ENCODE peak calls at places on chromosome 6, in six cellular contexts. I, G, L, A, Z and W are unnamed samples.

GRCh38 chr6:33124525-33124901 is 48.7 kb downstream of the HLA-DPB1 start:
- DNase-seq in I (no peak), G (no peak), L (no peak), A (no peak), Z (no peak), W (no peak)

GRCh38 chr6:146545608-146546007 is 2.0 kb downstream of the RAB32 start:
- DNase-seq in I (no peak), G (peak; percentile 26), L (no peak), A (no peak), Z (peak; percentile 88), W (no peak)

GRCh38 chr6:20038805-20039204 is 173.5 kb downstream of the MBOAT1 start:
- DNase-seq in I (no peak), G (peak; percentile 7), L (no peak), A (no peak), Z (peak; percentile 24), W (no peak)

GRCh38 chr6:106579281-106579680 is 50.0 kb downstream of the RTN4IP1 start:
- DNase-seq in I (no peak), G (no peak), L (no peak), A (no peak), Z (peak; percentile 43), W (no peak)

GRCh38 chr6:356828-357251 is 34.7 kb upstream of the IRF4 start:
- DNase-seq in I (peak; percentile 72), G (no peak), L (no peak), A (no peak), Z (no peak), W (no peak)

GRCh38 chr6:5094327-5094726 is 9.2 kb downstream of the PPP1R3G start:
- DNase-seq in I (no peak), G (peak; percentile 86), L (no peak), A (no peak), Z (peak; percentile 95), W (no peak)

GRCh38 chr6:43491750-43492661 is 14.6 kb downstream of the TJAP1 start:
- DNase-seq in I (peak; percentile 86), G (peak; percentile 59), L (no peak), A (no peak), Z (peak; percentile 80), W (no peak)

GRCh38 chr6:106444777-106445507 is 84.4 kb downstream of the CRYBG1 start:
- DNase-seq in I (no peak), G (peak; percentile 47), L (no peak), A (peak; percentile 23), Z (peak; percentile 72), W (no peak)

GRCh38 chr6:10555625-10556309 is 34.6 kb downstream of the GCNT2 start:
- DNase-seq in I (peak; percentile 68), G (peak; percentile 23), L (no peak), A (peak; percentile 45), Z (peak; percentile 15), W (no peak)

GRCh38 chr6:31907158-31907813 is 5.4 kb upstream of the ZBTB12 start:
- DNase-seq in I (no peak), G (peak; percentile 36), L (no peak), A (no peak), Z (peak; percentile 85), W (no peak)

GRCh38 chr6:56168601-56169000 is 78.8 kb downstream of the COL21A1 start:
- DNase-seq in I (no peak), G (no peak), L (no peak), A (no peak), Z (no peak), W (no peak)

GRCh38 chr6:29995346-29995777 is 53.0 kb downstream of the HLA-A start:
- DNase-seq in I (no peak), G (no peak), L (no peak), A (no peak), Z (peak; percentile 26), W (peak; percentile 60)

GRCh38 chr6:148054219-148054618 is 288.4 kb upstream of the SASH1 start:
- DNase-seq in I (no peak), G (no peak), L (no peak), A (no peak), Z (no peak), W (no peak)

GRCh38 chr6:43851204-43851855 is 81.3 kb downstream of the VEGFA start:
- DNase-seq in I (no peak), G (peak; percentile 65), L (no peak), A (no peak), Z (peak; percentile 96), W (no peak)

GRCh38 chr6:52994789-52995078 is 350 bp downstream of the GSTA4 start:
- DNase-seq in I (peak; percentile 58), G (no peak), L (no peak), A (peak; percentile 59), Z (peak; percentile 4), W (no peak)

GRCh38 chr6:98875375-98875774 is 41.0 kb downstream of the POU3F2 start:
- DNase-seq in I (no peak), G (no peak), L (no peak), A (no peak), Z (no peak), W (no peak)

GRCh38 chr6:114390176-114390575 is 47.4 kb upstream of the HS3ST5 start:
- DNase-seq in I (no peak), G (no peak), L (no peak), A (no peak), Z (no peak), W (no peak)

GRCh38 chr6:118316796-118317384 is 231.2 kb upstream of the PLN start:
- DNase-seq in I (no peak), G (no peak), L (no peak), A (no peak), Z (no peak), W (no peak)

GRCh38 chr6:162621246-162621645 is 106.3 kb downstream of the PRKN start:
- DNase-seq in I (no peak), G (peak; percentile 20), L (no peak), A (no peak), Z (no peak), W (no peak)

GRCh38 chr6:38387994-38388393 is 251.7 kb downstream of the BTBD9 start:
- DNase-seq in I (no peak), G (no peak), L (no peak), A (no peak), Z (peak; percentile 93), W (no peak)

GRCh38 chr6:20706293-20707165 is 172.3 kb downstream of the CDKAL1 start:
- DNase-seq in I (no peak), G (no peak), L (no peak), A (no peak), Z (peak; percentile 47), W (no peak)

GRCh38 chr6:108968325-108968724 is 120.1 kb downstream of the ARMC2 start:
- DNase-seq in I (no peak), G (no peak), L (no peak), A (no peak), Z (no peak), W (no peak)

GRCh38 chr6:108969776-108970175 is 121.6 kb downstream of the ARMC2 start:
- DNase-seq in I (no peak), G (peak; percentile 7), L (no peak), A (no peak), Z (peak; percentile 42), W (no peak)

GRCh38 chr6:108968746-108969316 is 120.6 kb downstream of the ARMC2 start:
- DNase-seq in I (no peak), G (no peak), L (no peak), A (no peak), Z (no peak), W (no peak)

GRCh38 chr6:108966236-108966635 is 118.0 kb downstream of the ARMC2 start:
- DNase-seq in I (no peak), G (no peak), L (no peak), A (no peak), Z (no peak), W (no peak)

GRCh38 chr6:108966855-108967755 is 118.9 kb downstream of the ARMC2 start:
- DNase-seq in I (no peak), G (peak; percentile 71), L (no peak), A (peak; percentile 26), Z (peak; percentile 28), W (no peak)
- TF ChIP-seq CTCF in I (no peak), G (no peak), L (no peak), A (no peak), Z (no peak), W (no peak)

GRCh38 chr6:82169138-82169876 is 78.2 kb downstream of the IBTK start:
- DNase-seq in I (no peak), G (no peak), L (no peak), A (no peak), Z (no peak), W (no peak)
- TF ChIP-seq CTCF in I (no peak), G (no peak), L (no peak), A (no peak), Z (no peak), W (no peak)

GRCh38 chr6:46652232-46652602 is 401 bp downstream of the CYP39A1 start:
- DNase-seq in I (no peak), G (no peak), L (no peak), A (no peak), Z (no peak), W (no peak)

GRCh38 chr6:46652603-46653438 is at the start of the genes CYP39A1 and SLC25A27:
- DNase-seq in I (peak; percentile 96), G (peak; percentile 82), L (peak; percentile 87), A (peak; percentile 77), Z (peak; percentile 67), W (peak; percentile 93)

GRCh38 chr6:46657642-46658041 is 4.9 kb downstream of the SLC25A27 start:
- DNase-seq in I (no peak), G (no peak), L (no peak), A (no peak), Z (no peak), W (no peak)

GRCh38 chr6:46653439-46653942 is 716 bp downstream of the SLC25A27 start:
- DNase-seq in I (no peak), G (no peak), L (no peak), A (no peak), Z (no peak), W (no peak)

DNA sequence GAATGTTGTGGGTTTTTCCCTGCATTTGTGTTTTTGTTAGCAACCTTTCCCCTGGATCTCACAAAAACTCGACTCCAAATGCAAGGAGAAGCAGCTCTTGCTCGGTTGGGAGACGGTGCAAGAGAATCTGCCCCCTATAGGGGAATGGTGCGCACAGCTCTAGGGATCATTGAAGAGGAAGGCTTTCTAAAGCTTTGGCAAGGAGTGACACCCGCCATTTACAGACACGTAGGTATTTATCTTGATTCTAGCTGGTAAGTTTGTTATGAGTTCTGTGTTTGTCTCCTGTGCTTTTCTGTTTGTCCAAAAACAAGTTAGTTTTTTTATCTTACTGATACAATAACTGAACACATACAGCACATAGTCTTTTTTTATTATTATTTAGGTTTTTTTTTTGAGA is 3.0 kb downstream of the SLC25A27 start:
- DNase-seq in I (no peak), G (no peak), L (peak; percentile 14), A (peak; percentile 38), Z (no peak), W (no peak)
- TF ChIP-seq CTCF in I (no peak), G (peak; percentile 72), L (peak; percentile 64), A (peak; percentile 63), Z (peak; percentile 25), W (peak; percentile 42)

GRCh38 chr6:42137192-42137753 is 5.1 kb downstream of the C6orf132 start:
- DNase-seq in I (peak; percentile 62), G (no peak), L (no peak), A (no peak), Z (no peak), W (no peak)

GRCh38 chr6:42135161-42135560 is 7.3 kb downstream of the C6orf132 start:
- DNase-seq in I (no peak), G (no peak), L (no peak), A (no peak), Z (no peak), W (no peak)

GRCh38 chr6:42135722-42136121 is 6.7 kb downstream of the C6orf132 start:
- DNase-seq in I (no peak), G (no peak), L (no peak), A (no peak), Z (peak; percentile 12), W (no peak)

GRCh38 chr6:42138190-42138589 is 4.2 kb downstream of the C6orf132 start:
- DNase-seq in I (no peak), G (no peak), L (no peak), A (no peak), Z (no peak), W (no peak)

GRCh38 chr6:42136508-42137191 is 5.8 kb downstream of the C6orf132 start:
- DNase-seq in I (peak; percentile 71), G (peak; percentile 76), L (no peak), A (peak; percentile 26), Z (peak; percentile 47), W (no peak)
- TF ChIP-seq CTCF in I (peak; percentile 3), G (peak; percentile 69), L (peak; percentile 50), A (peak; percentile 53), Z (peak; percentile 40), W (peak; percentile 35)